ENCODE peak calls at places on chromosomes 5 and 9, in eight cellular contexts. J, B, N, Z, M, X, O and V are unnamed samples.

GRCh38 chr5:119343042-119343441 is 12.8 kb upstream of the TNFAIP8 start:
- DNase-seq in J (no peak), B (no peak), N (no peak), Z (no peak), M (no peak), X (no peak), O (no peak), V (no peak)

GRCh38 chr5:147483197-147483790 is 26.6 kb downstream of the DPYSL3 start:
- DNase-seq in J (peak; percentile 89), B (peak; percentile 91), N (peak; percentile 88), Z (no peak), M (no peak), X (no peak), O (no peak), V (no peak)

GRCh38 chr9:85036503-85036902 is 367.0 kb downstream of the NTRK2 start:
- DNase-seq in J (no peak), B (no peak), N (no peak), Z (no peak), M (no peak), X (no peak), O (no peak), V (no peak)

GRCh38 chr9:136629879-136630661 is 32.6 kb upstream of the EGFL7 start:
- DNase-seq in J (peak; percentile 64), B (peak; percentile 42), N (no peak), Z (peak; percentile 61), M (no peak), X (peak; percentile 85), O (no peak), V (peak; percentile 57)

GRCh38 chr5:132095077-132095744 is 21.6 kb downstream of the CSF2 start:
- DNase-seq in J (no peak), B (no peak), N (no peak), Z (no peak), M (no peak), X (no peak), O (no peak), V (no peak)

GRCh38 chr5:32942225-32942989 is 231.3 kb downstream of the NPR3 start:
- DNase-seq in J (no peak), B (peak; percentile 12), N (no peak), Z (peak; percentile 86), M (no peak), X (peak; percentile 28), O (no peak), V (peak; percentile 0)

GRCh38 chr5:73957397-73958001 is 331.5 kb downstream of the ARHGEF28 start:
- DNase-seq in J (no peak), B (no peak), N (no peak), Z (no peak), M (no peak), X (no peak), O (no peak), V (no peak)

GRCh38 chr5:179530069-179530998 is 20.0 kb upstream of the RUFY1 start:
- DNase-seq in J (peak; percentile 58), B (no peak), N (no peak), Z (no peak), M (no peak), X (peak; percentile 86), O (peak; percentile 80), V (peak; percentile 40)

GRCh38 chr5:173686950-173687349 is 70.5 kb upstream of the BOD1 start:
- DNase-seq in J (no peak), B (no peak), N (no peak), Z (no peak), M (no peak), X (no peak), O (no peak), V (no peak)

GRCh38 chr5:176466245-176466871 is 18.2 kb downstream of the FAF2 start:
- DNase-seq in J (no peak), B (no peak), N (no peak), Z (no peak), M (peak; percentile 46), X (no peak), O (no peak), V (no peak)

GRCh38 chr5:36027711-36028110 is 36.5 kb upstream of the UGT3A1 start:
- DNase-seq in J (no peak), B (no peak), N (no peak), Z (no peak), M (no peak), X (no peak), O (no peak), V (no peak)

GRCh38 chr5:67355135-67355729 is 158.6 kb upstream of the CD180 start:
- DNase-seq in J (no peak), B (no peak), N (peak; percentile 43), Z (no peak), M (no peak), X (no peak), O (no peak), V (no peak)

GRCh38 chr5:17189381-17190036 is 27.9 kb upstream of the BASP1 start:
- DNase-seq in J (peak; percentile 85), B (peak; percentile 79), N (peak; percentile 30), Z (peak; percentile 97), M (no peak), X (peak; percentile 55), O (no peak), V (peak; percentile 75)

GRCh38 chr5:139473105-139473504 is 2.3 kb downstream of the SMIM33 start:
- DNase-seq in J (no peak), B (no peak), N (no peak), Z (no peak), M (no peak), X (no peak), O (no peak), V (no peak)